ENCODE peak calls at places on chromosome 13, in six cellular contexts. One of them, this sample, is unnamed.

GRCh38 chr13:108266316-108266936 is 3.1 kb upstream of the TNFSF13B start:
- DNase-seq in RWPE2: no peak
- DNase-seq in Panc1: no peak
- DNase-seq in GM06990: no peak
- DNase-seq in gastrocnemius medialis: no peak
- DNase-seq in mesothelial cell of epicardium: no peak
- DNase-seq in this sample: no peak

GRCh38 chr13:22948421-22948820 is 232.4 kb upstream of the SGCG start:
- DNase-seq in RWPE2: no peak
- DNase-seq in Panc1: no peak
- DNase-seq in GM06990: no peak
- DNase-seq in gastrocnemius medialis: no peak
- DNase-seq in mesothelial cell of epicardium: no peak
- DNase-seq in this sample: peak; percentile 16

GRCh38 chr13:43661321-43661720 is 125.5 kb downstream of the ENOX1 start:
- DNase-seq in RWPE2: no peak
- DNase-seq in Panc1: no peak
- DNase-seq in GM06990: no peak
- DNase-seq in gastrocnemius medialis: no peak
- DNase-seq in mesothelial cell of epicardium: no peak
- DNase-seq in this sample: no peak

GRCh38 chr13:48950507-48950886 is 25.2 kb upstream of the FNDC3A start:
- DNase-seq in RWPE2: no peak
- DNase-seq in Panc1: no peak
- DNase-seq in GM06990: no peak
- DNase-seq in gastrocnemius medialis: no peak
- DNase-seq in mesothelial cell of epicardium: no peak
- DNase-seq in this sample: no peak

GRCh38 chr13:83907196-83907989 is 25.1 kb upstream of the SLITRK1 start:
- DNase-seq in RWPE2: no peak
- DNase-seq in Panc1: no peak
- DNase-seq in GM06990: no peak
- DNase-seq in gastrocnemius medialis: no peak
- DNase-seq in mesothelial cell of epicardium: no peak
- DNase-seq in this sample: no peak

GRCh38 chr13:111492341-111492945 is 172.0 kb downstream of the TEX29 start:
- DNase-seq in RWPE2: no peak
- DNase-seq in Panc1: no peak
- DNase-seq in GM06990: no peak
- DNase-seq in gastrocnemius medialis: no peak
- DNase-seq in mesothelial cell of epicardium: no peak
- DNase-seq in this sample: peak; percentile 49

GRCh38 chr13:32165791-32166190 is 134.2 kb downstream of the FRY start:
- DNase-seq in RWPE2: no peak
- DNase-seq in Panc1: no peak
- DNase-seq in GM06990: peak; percentile 15
- DNase-seq in gastrocnemius medialis: no peak
- DNase-seq in mesothelial cell of epicardium: no peak
- DNase-seq in this sample: no peak

GRCh38 chr13:66803759-66804456 is 426.2 kb downstream of the PCDH9 start:
- DNase-seq in RWPE2: no peak
- DNase-seq in Panc1: no peak
- DNase-seq in GM06990: no peak
- DNase-seq in gastrocnemius medialis: no peak
- DNase-seq in mesothelial cell of epicardium: no peak
- DNase-seq in this sample: no peak

GRCh38 chr13:113767366-113767765 is 8.3 kb downstream of the TMEM255B start:
- DNase-seq in RWPE2: no peak
- DNase-seq in Panc1: no peak
- DNase-seq in GM06990: no peak
- DNase-seq in gastrocnemius medialis: no peak
- DNase-seq in mesothelial cell of epicardium: no peak
- DNase-seq in this sample: no peak

GRCh38 chr13:27334774-27335490 is 64.3 kb downstream of the RASL11A start:
- DNase-seq in RWPE2: no peak
- DNase-seq in Panc1: no peak
- DNase-seq in GM06990: no peak
- DNase-seq in gastrocnemius medialis: no peak
- DNase-seq in mesothelial cell of epicardium: no peak
- DNase-seq in this sample: no peak

GRCh38 chr13:26961890-26962615 is 201.5 kb upstream of the GPR12 start:
- DNase-seq in RWPE2: no peak
- DNase-seq in Panc1: no peak
- DNase-seq in GM06990: no peak
- DNase-seq in gastrocnemius medialis: no peak
- DNase-seq in mesothelial cell of epicardium: no peak
- DNase-seq in this sample: no peak

GRCh38 chr13:37942929-37943328 is 73.4 kb upstream of the TRPC4 start:
- DNase-seq in RWPE2: no peak
- DNase-seq in Panc1: no peak
- DNase-seq in GM06990: no peak
- DNase-seq in gastrocnemius medialis: no peak
- DNase-seq in mesothelial cell of epicardium: no peak
- DNase-seq in this sample: no peak

GRCh38 chr13:111398715-111399299 is 78.4 kb downstream of the TEX29 start:
- DNase-seq in RWPE2: no peak
- DNase-seq in Panc1: no peak
- DNase-seq in GM06990: no peak
- DNase-seq in gastrocnemius medialis: no peak
- DNase-seq in mesothelial cell of epicardium: no peak
- DNase-seq in this sample: peak; percentile 42

GRCh38 chr13:44601596-44601995 is 25.5 kb upstream of the TSC22D1 start:
- DNase-seq in RWPE2: no peak
- DNase-seq in Panc1: no peak
- DNase-seq in GM06990: no peak
- DNase-seq in gastrocnemius medialis: no peak
- DNase-seq in mesothelial cell of epicardium: no peak
- DNase-seq in this sample: no peak

GRCh38 chr13:90652036-90652435 is 695.5 kb upstream of the MIR17HG start:
- DNase-seq in RWPE2: no peak
- DNase-seq in Panc1: no peak
- DNase-seq in GM06990: no peak
- DNase-seq in gastrocnemius medialis: no peak
- DNase-seq in mesothelial cell of epicardium: no peak
- DNase-seq in this sample: no peak

DNA sequence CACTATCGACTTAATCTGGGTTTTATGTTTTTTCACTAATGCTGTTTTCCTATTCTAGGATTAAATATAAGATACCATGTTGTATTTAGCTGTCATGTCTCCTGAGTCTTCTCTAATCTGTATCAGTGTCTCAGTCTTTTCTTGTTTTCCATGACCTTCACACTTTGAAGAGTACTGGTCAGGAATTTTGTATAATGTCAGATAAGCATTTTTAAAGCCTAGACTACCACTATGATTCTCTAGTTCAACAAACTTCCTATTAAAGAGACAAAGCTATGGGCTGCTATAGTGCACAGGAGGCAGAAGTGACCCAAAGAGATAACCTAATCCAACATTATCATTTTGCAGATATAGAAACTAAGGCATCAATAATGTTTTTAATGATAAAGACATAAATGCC is 63.0 kb upstream of the ZDHHC20 start:
- DNase-seq in RWPE2: no peak
- DNase-seq in Panc1: no peak
- DNase-seq in GM06990: no peak
- DNase-seq in gastrocnemius medialis: no peak
- DNase-seq in mesothelial cell of epicardium: no peak
- DNase-seq in this sample: no peak
- TF ChIP-seq CTCF in RWPE2: no peak
- TF ChIP-seq CTCF in Panc1: no peak
- TF ChIP-seq CTCF in GM06990: no peak
- TF ChIP-seq CTCF in gastrocnemius medialis: no peak
- TF ChIP-seq CTCF in mesothelial cell of epicardium: no peak
- TF ChIP-seq CTCF in this sample: no peak

DNA sequence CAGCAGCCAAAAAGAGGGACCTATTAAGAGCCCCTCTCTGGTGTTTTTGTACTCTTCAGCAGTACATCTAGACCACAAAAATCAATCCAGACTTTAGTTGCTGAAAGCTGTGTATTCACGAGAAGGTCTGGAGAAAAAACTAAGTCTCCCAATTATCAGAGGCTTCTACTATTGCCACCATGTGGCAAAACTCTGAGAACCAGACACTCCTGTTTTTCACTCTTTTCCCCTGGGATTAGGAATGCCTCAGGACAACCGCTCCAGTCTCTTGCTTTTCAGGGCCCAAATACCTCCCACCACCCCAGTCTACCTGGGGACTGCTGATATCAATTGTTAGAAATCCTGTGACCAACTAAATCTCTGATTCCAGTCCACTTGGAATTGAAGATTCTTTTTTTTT is 30.1 kb upstream of the OBI1 start:
- DNase-seq in RWPE2: no peak
- DNase-seq in Panc1: no peak
- DNase-seq in GM06990: no peak
- DNase-seq in gastrocnemius medialis: no peak
- DNase-seq in mesothelial cell of epicardium: no peak
- DNase-seq in this sample: no peak
- TF ChIP-seq CTCF in RWPE2: peak; percentile 13
- TF ChIP-seq CTCF in Panc1: peak; percentile 14
- TF ChIP-seq CTCF in GM06990: no peak
- TF ChIP-seq CTCF in gastrocnemius medialis: no peak
- TF ChIP-seq CTCF in mesothelial cell of epicardium: no peak
- TF ChIP-seq CTCF in this sample: no peak

GRCh38 chr13:110109910-110110309 is 197.0 kb downstream of the COL4A1 start:
- DNase-seq in RWPE2: no peak
- DNase-seq in Panc1: no peak
- DNase-seq in GM06990: no peak
- DNase-seq in gastrocnemius medialis: peak; percentile 88
- DNase-seq in mesothelial cell of epicardium: no peak
- DNase-seq in this sample: no peak

GRCh38 chr13:110106726-110107125 is 200.2 kb downstream of the COL4A1 start:
- DNase-seq in RWPE2: no peak
- DNase-seq in Panc1: no peak
- DNase-seq in GM06990: no peak
- DNase-seq in gastrocnemius medialis: peak; percentile 34
- DNase-seq in mesothelial cell of epicardium: no peak
- DNase-seq in this sample: no peak

GRCh38 chr13:110109140-110109783 is 197.7 kb downstream of the COL4A1 start:
- DNase-seq in RWPE2: no peak
- DNase-seq in Panc1: no peak
- DNase-seq in GM06990: no peak
- DNase-seq in gastrocnemius medialis: no peak
- DNase-seq in mesothelial cell of epicardium: no peak
- DNase-seq in this sample: no peak

GRCh38 chr13:110107568-110108347 is 199.2 kb downstream of the COL4A1 start:
- DNase-seq in RWPE2: no peak
- DNase-seq in Panc1: no peak
- DNase-seq in GM06990: no peak
- DNase-seq in gastrocnemius medialis: no peak
- DNase-seq in mesothelial cell of epicardium: no peak
- DNase-seq in this sample: no peak

GRCh38 chr13:110108348-110109139 is 198.4 kb downstream of the COL4A1 start:
- DNase-seq in RWPE2: no peak
- DNase-seq in Panc1: no peak
- DNase-seq in GM06990: no peak
- DNase-seq in gastrocnemius medialis: peak; percentile 73
- DNase-seq in mesothelial cell of epicardium: peak; percentile 50
- DNase-seq in this sample: no peak
- TF ChIP-seq CTCF in RWPE2: peak; percentile 81
- TF ChIP-seq CTCF in Panc1: peak; percentile 60
- TF ChIP-seq CTCF in GM06990: peak; percentile 49
- TF ChIP-seq CTCF in gastrocnemius medialis: peak; percentile 71
- TF ChIP-seq CTCF in mesothelial cell of epicardium: no peak
- TF ChIP-seq CTCF in this sample: peak; percentile 78

GRCh38 chr13:20186771-20187170 is 6.0 kb downstream of the GJB2 start:
- DNase-seq in RWPE2: no peak
- DNase-seq in Panc1: no peak
- DNase-seq in GM06990: no peak
- DNase-seq in gastrocnemius medialis: no peak
- DNase-seq in mesothelial cell of epicardium: no peak
- DNase-seq in this sample: no peak

GRCh38 chr13:20182231-20182846 is 10.4 kb downstream of the GJB2 start:
- DNase-seq in RWPE2: no peak
- DNase-seq in Panc1: peak; percentile 50
- DNase-seq in GM06990: no peak
- DNase-seq in gastrocnemius medialis: no peak
- DNase-seq in mesothelial cell of epicardium: no peak
- DNase-seq in this sample: no peak

GRCh38 chr13:20188649-20189553 is 3.8 kb downstream of the GJB2 start:
- DNase-seq in RWPE2: no peak
- DNase-seq in Panc1: no peak
- DNase-seq in GM06990: no peak
- DNase-seq in gastrocnemius medialis: no peak
- DNase-seq in mesothelial cell of epicardium: no peak
- DNase-seq in this sample: no peak

GRCh38 chr13:20181180-20181579 is 11.6 kb downstream of the GJB2 start:
- DNase-seq in RWPE2: no peak
- DNase-seq in Panc1: no peak
- DNase-seq in GM06990: no peak
- DNase-seq in gastrocnemius medialis: no peak
- DNase-seq in mesothelial cell of epicardium: no peak
- DNase-seq in this sample: no peak

DNA sequence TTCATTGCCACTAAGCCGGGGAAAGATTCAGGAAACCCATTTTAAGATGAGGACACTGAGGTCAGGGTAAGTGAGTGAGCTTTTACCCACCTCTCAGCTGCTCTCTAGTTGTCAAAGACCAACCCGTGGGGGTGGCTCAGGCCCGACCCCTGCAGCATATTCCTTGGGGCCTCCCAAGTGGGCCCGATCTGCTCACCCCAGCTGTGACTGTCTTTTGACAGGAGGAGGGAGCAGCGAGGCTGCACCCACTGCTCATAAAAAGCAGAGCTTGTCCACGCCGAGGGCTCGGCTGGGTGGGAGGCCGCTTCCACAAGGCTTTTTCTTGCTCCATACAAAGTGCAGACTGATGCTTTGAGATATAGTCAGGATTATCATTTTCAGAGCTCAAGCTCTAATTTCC is 7.1 kb downstream of the GJB2 start:
- DNase-seq in RWPE2: no peak
- DNase-seq in Panc1: no peak
- DNase-seq in GM06990: no peak
- DNase-seq in gastrocnemius medialis: no peak
- DNase-seq in mesothelial cell of epicardium: no peak
- DNase-seq in this sample: no peak
- TF ChIP-seq CTCF in RWPE2: no peak
- TF ChIP-seq CTCF in Panc1: no peak
- TF ChIP-seq CTCF in GM06990: no peak
- TF ChIP-seq CTCF in gastrocnemius medialis: no peak
- TF ChIP-seq CTCF in mesothelial cell of epicardium: no peak
- TF ChIP-seq CTCF in this sample: no peak

This sample was measured in type B pancreatic cell.